ENCODE peak calls at places on chromosomes 16 and 17, in four cellular contexts. D is H1, P is GM12878, S is HepG2. U is an unnamed sample. For H3K36me3, the result is how much of the 10 kb centered on the place peaks cover.

GRCh38 chr17:4786111-4786491 is at the start of gene VMO1:
- DNase-seq in D (no peak), P (no peak), S (no peak), U (no peak)

GRCh38 chr16:3148256-3149192 is 13.7 kb downstream of the ZNF213 start:
- DNase-seq in D (no peak), P (no peak), S (no peak), U (no peak)

GRCh38 chr16:9033125-9033830 is 58.2 kb upstream of the HAPSTR1 start:
- DNase-seq in D (no peak), P (no peak), S (peak), U (peak)

GRCh38 chr17:55661963-55662834 is 60.5 kb downstream of the TMEM100 start:
- DNase-seq in D (no peak), P (no peak), S (no peak), U (no peak)

GRCh38 chr17:74946641-74947040 is 10.9 kb downstream of the OTOP3 start:
- DNase-seq in D (no peak), P (no peak), S (no peak), U (no peak)

GRCh38 chr17:76513306-76513692 is 12.1 kb upstream of the RHBDF2 start:
- DNase-seq in D (no peak), P (no peak), S (no peak), U (no peak)

GRCh38 chr17:53722407-53722806 is 100.3 kb upstream of the KIF2B start:
- DNase-seq in D (peak), P (no peak), S (no peak), U (no peak)

GRCh38 chr16:75151798-75152197 is 3.5 kb downstream of the ZFP1 start:
- DNase-seq in D (no peak), P (no peak), S (no peak), U (no peak)

DNA sequence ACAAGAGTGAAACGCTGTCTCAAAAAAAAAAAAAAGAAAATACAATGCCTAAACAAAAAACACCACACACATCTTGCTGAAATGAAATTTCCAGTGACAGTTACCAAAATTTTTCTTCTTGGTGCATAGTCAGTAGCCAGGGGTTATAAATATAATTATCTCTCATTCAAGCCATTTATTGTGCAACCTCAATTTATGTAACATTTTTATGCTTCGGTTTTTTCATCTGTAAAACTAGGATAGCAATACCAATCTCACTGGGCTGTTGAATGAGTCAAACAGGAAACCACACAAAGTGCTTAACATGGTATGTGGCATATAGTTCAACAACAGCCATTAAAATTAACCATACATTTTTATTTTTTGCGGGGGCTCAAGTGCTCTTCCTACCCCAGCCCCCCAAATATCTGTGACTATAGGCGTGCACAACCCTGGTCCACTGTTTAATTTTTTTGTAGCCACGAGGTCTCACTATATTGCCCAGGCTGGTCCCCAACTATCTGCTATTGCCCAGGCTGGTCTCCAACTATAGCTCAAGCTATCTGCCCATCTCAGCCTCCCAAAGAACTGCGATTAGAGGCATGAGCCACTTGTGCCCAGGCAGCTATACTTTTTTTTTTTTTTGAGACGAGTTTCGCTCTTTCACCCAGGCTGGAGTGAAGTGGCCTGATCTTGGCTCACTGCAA is 2.6 kb downstream of the COG4 start:
- DNase-seq in D (no peak), P (no peak), S (no peak), U (no peak)
- TF ChIP-seq YY1 in D (no peak), P (peak), S (no peak), U (no peak)

DNA sequence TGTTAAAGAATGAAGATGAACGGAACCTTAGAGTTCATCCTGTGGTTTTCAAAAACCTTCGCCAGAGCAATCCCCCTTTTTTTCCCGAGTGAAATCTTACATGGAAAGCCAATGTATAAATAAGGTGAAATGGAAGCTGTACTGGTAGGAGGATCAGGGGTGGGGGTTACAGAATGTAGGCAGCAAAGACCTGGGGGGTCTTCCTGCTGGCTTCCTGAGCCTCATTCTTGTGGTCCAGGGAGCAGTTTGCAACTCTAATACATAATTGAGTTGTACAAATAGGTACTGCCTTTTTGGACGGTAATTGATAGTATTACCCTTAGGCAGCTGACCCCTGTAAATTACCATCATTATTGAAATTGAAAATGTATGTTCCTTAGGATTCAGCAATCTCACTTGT is 34.1 kb downstream of the KSR1 start:
- DNase-seq in D (no peak), P (no peak), S (no peak), U (no peak)
- H3K36me3 ChIP-seq in D (under half), P (under half), S (under half), U (under half)

GRCh38 chr17:40065041-40065770 is 2.4 kb downstream of the THRA start:
- DNase-seq in D (no peak), P (no peak), S (no peak), U (no peak)
- TF ChIP-seq SUZ12 in D (no peak), P (no peak), S (no peak), U (no peak)

GRCh38 chr17:62032480-62032879 is 32.6 kb downstream of the MED13 start:
- DNase-seq in D (no peak), P (no peak), S (no peak), U (no peak)

GRCh38 chr17:62033317-62033716 is 31.8 kb downstream of the MED13 start:
- DNase-seq in D (no peak), P (no peak), S (no peak), U (no peak)

GRCh38 chr17:62030264-62030663 is 34.8 kb downstream of the MED13 start:
- DNase-seq in D (no peak), P (no peak), S (no peak), U (no peak)
- TF ChIP-seq YY1 in D (no peak), P (no peak), S (no peak), U (no peak)

GRCh38 chr17:35846055-35846809 is 22.5 kb downstream of the HEATR9 start:
- DNase-seq in D (no peak), P (no peak), S (no peak), U (no peak)
- H3K36me3 ChIP-seq in D (half or more), P (under half), S (half or more), U (half or more)

GRCh38 chr17:73667184-73667959 is 23.1 kb upstream of the SDK2 start:
- DNase-seq in D (no peak), P (no peak), S (no peak), U (no peak)
- TF ChIP-seq SUZ12 in D (no peak), P (no peak), S (no peak), U (no peak)

GRCh38 chr16:15913046-15913698 is 24.8 kb upstream of the CEP20 start:
- DNase-seq in D (no peak), P (no peak), S (no peak), U (no peak)

GRCh38 chr16:15903960-15904359 is 15.6 kb upstream of the CEP20 start:
- DNase-seq in D (no peak), P (no peak), S (no peak), U (no peak)

GRCh38 chr16:15906439-15906838 is 18.0 kb upstream of the CEP20 start:
- DNase-seq in D (no peak), P (no peak), S (no peak), U (no peak)

GRCh38 chr16:15911198-15911597 is 22.8 kb upstream of the CEP20 start:
- DNase-seq in D (no peak), P (no peak), S (no peak), U (no peak)

GRCh38 chr16:15907863-15908478 is 19.6 kb upstream of the CEP20 start:
- DNase-seq in D (peak), P (peak), S (peak), U (no peak)
- TF ChIP-seq YY1 in D (no peak), P (peak), S (no peak), U (no peak)

DNA sequence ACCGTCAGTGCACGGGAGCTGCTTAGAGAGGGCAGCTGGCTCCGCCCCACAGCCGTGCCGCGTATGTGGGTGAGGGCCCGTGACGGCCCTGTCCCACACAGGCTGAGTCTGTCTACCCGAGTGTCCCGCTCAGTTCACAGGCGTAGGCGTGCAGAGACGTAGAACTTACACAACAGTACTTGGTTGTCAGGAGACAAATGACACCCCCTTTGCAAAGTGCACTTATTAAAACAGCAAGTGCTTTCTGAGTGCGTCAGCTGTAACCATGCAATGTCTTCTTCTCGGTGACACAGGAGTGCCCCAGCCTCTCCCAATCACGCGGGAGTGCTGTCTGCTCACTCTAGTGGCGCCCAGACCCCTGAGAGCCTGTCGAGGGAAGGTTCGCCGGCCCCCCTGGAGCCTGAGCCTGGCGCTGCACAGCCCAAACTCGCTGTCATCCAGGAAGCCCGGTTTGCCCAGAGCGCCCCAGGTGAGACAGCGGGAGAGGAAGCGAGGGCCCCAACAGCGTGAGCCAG is 64.2 kb downstream of the FOXK2 start:
- DNase-seq in D (no peak), P (no peak), S (no peak), U (no peak)
- H3K36me3 ChIP-seq in D (under half), P (under half), S (half or more), U (half or more)

GRCh38 chr17:15392326-15392739 is 50.9 kb upstream of the TEKT3 start:
- DNase-seq in D (no peak), P (no peak), S (no peak), U (no peak)
- TF ChIP-seq SUZ12 in D (no peak), P (no peak), S (no peak), U (no peak)